ENCODE peak calls at places on chromosomes 1 and 21, in five cellular contexts. H is GDM1, Z is LoVo, M is immature natural killer cell, K is EH. W is an unnamed sample.

GRCh38 chr1:95115708-95116137 is 1.4 kb upstream of the TLCD4 start:
- DNase-seq in M (no peak), Z (no peak), K (no peak), H (no peak), W (no peak)

GRCh38 chr1:178192686-178193085 is 98.8 kb downstream of the RASAL2 start:
- DNase-seq in K (peak; percentile 87), H (peak; percentile 81), Z (peak; percentile 7), M (no peak), W (peak; percentile 90)

GRCh38 chr1:221517961-221518360 is 223.9 kb downstream of the DUSP10 start:
- DNase-seq in H (no peak), M (no peak), K (peak; percentile 20), Z (no peak), W (peak; percentile 57)

GRCh38 chr1:181126871-181127587 is 38.5 kb downstream of the IER5 start:
- DNase-seq in K (no peak), Z (peak; percentile 88), H (no peak), M (no peak), W (peak; percentile 32)

GRCh38 chr1:202291961-202292712 is 49.6 kb downstream of the UBE2T start:
- DNase-seq in H (no peak), K (peak; percentile 83), M (no peak), Z (peak; percentile 48), W (peak; percentile 86)

GRCh38 chr1:206705744-206706297 is 21.1 kb downstream of the MAPKAPK2 start:
- DNase-seq in K (no peak), Z (no peak), H (no peak), M (no peak), W (no peak)

GRCh38 chr1:117051224-117052064 is 8.7 kb upstream of the TTF2 start:
- DNase-seq in M (peak; percentile 23), H (peak; percentile 32), Z (no peak), K (no peak), W (no peak)

GRCh38 chr1:42952353-42953001 is 6.2 kb downstream of the SLC2A1 start:
- DNase-seq in M (no peak), K (no peak), Z (no peak), H (no peak), W (peak; percentile 72)

GRCh38 chr1:78095618-78096416 is 50.1 kb downstream of the GIPC2 start:
- DNase-seq in Z (no peak), M (no peak), K (peak; percentile 94), H (no peak), W (peak; percentile 92)

GRCh38 chr1:2801046-2801445 is 447 bp downstream of the TTC34 start:
- DNase-seq in M (no peak), H (no peak), Z (no peak), K (no peak), W (no peak)

GRCh38 chr1:211736351-211736915 is 61.0 kb upstream of the NEK2 start:
- DNase-seq in K (no peak), H (no peak), Z (no peak), M (no peak), W (no peak)

GRCh38 chr1:156944848-156945247 is 24.4 kb downstream of the LRRC71 start:
- DNase-seq in Z (no peak), H (no peak), M (no peak), K (no peak), W (no peak)

GRCh38 chr1:16175610-16176553 is 20.0 kb upstream of the EPHA2 start:
- DNase-seq in Z (peak; percentile 85), H (no peak), M (no peak), K (peak; percentile 94), W (peak; percentile 92)

GRCh38 chr1:227225715-227226346 is 92.5 kb downstream of the CDC42BPA start:
- DNase-seq in H (no peak), M (no peak), Z (peak; percentile 39), K (peak; percentile 84), W (peak; percentile 93)

GRCh38 chr1:8670371-8670818 is 147.0 kb downstream of the RERE start:
- DNase-seq in Z (no peak), K (peak; percentile 81), M (no peak), H (no peak), W (peak; percentile 47)

GRCh38 chr21:41953831-41954653 is at the start of gene C2CD2:
- DNase-seq in H (peak; percentile 71), K (peak; percentile 80), M (peak; percentile 19), Z (peak; percentile 77), W (peak; percentile 77)

GRCh38 chr21:25396135-25396711 is 211.1 kb downstream of the MRPL39 start:
- DNase-seq in M (no peak), Z (no peak), K (no peak), H (no peak), W (no peak)

GRCh38 chr1:110672753-110673108 is 2.0 kb downstream of the KCNA3 start:
- DNase-seq in Z (no peak), H (no peak), M (peak; percentile 65), K (no peak), W (no peak)

GRCh38 chr1:61641578-61642336 is 83.2 kb downstream of the TM2D1 start:
- DNase-seq in K (peak; percentile 62), H (peak; percentile 56), M (peak; percentile 47), Z (peak; percentile 40), W (peak; percentile 39)

GRCh38 chr21:33976082-33976979 is 60.7 kb upstream of the ATP5PO start:
- DNase-seq in M (no peak), K (peak; percentile 96), Z (peak; percentile 77), H (peak; percentile 80), W (peak; percentile 98)

GRCh38 chr1:27528701-27529637 is 39.0 kb upstream of the WASF2 start:
- DNase-seq in M (no peak), K (peak; percentile 65), H (no peak), Z (no peak), W (no peak)

GRCh38 chr1:155322571-155322952 is 1.9 kb downstream of the RUSC1 start:
- DNase-seq in K (peak; percentile 48), M (no peak), H (no peak), Z (no peak), W (peak; percentile 37)

GRCh38 chr1:181260271-181260670 is 171.8 kb downstream of the IER5 start:
- DNase-seq in H (no peak), K (no peak), Z (no peak), M (no peak), W (no peak)

GRCh38 chr21:34613679-34614442 is 1.1 kb downstream of the RCAN1 start:
- DNase-seq in Z (no peak), M (no peak), H (no peak), K (peak; percentile 31), W (no peak)

GRCh38 chr1:185409763-185410528 is 92.9 kb upstream of the IVNS1ABP start:
- DNase-seq in M (no peak), K (peak; percentile 30), H (no peak), Z (no peak), W (no peak)

GRCh38 chr1:98985687-98986086 is 19.0 kb downstream of the PLPPR5 start:
- DNase-seq in Z (no peak), K (no peak), M (no peak), H (no peak), W (no peak)

GRCh38 chr1:63698001-63698838 is 75.6 kb upstream of the ROR1 start:
- DNase-seq in H (no peak), M (no peak), K (no peak), Z (no peak), W (no peak)

GRCh38 chr1:37034301-37035013 is at the start of gene GRIK3:
- DNase-seq in M (no peak), K (no peak), Z (no peak), H (no peak), W (no peak)

GRCh38 chr1:39954870-39955546 is at the start of gene MFSD2A:
- DNase-seq in M (peak; percentile 80), H (peak; percentile 82), Z (peak; percentile 89), K (peak; percentile 94), W (peak; percentile 94)